ENCODE peak calls at places on chromosomes 6 and 20, in four cellular contexts. One of them, this sample, is unnamed.
A peak's percentile ranks its signal among the peaks of the same experiment; 100 is the strongest.

GRCh38 chr6:100171533-100172321 is 177.7 kb upstream of the MCHR2 start:
- DNase-seq in progenitor cell of endocrine pancreas: no peak
- DNase-seq in sigmoid colon: no peak
- DNase-seq in lower lobe of right lung: no peak
- DNase-seq in this sample: no peak

GRCh38 chr20:20373046-20373706 is 5.3 kb downstream of the INSM1 start:
- DNase-seq in lower lobe of right lung: no peak
- DNase-seq in progenitor cell of endocrine pancreas: no peak
- DNase-seq in sigmoid colon: no peak
- DNase-seq in this sample: no peak

GRCh38 chr6:69827491-69827890 is 30.7 kb upstream of the LMBRD1 start:
- DNase-seq in progenitor cell of endocrine pancreas: no peak
- DNase-seq in lower lobe of right lung: no peak
- DNase-seq in sigmoid colon: no peak
- DNase-seq in this sample: no peak

GRCh38 chr20:37359836-37360235 is 13.9 kb downstream of the SRC start:
- DNase-seq in progenitor cell of endocrine pancreas: no peak
- DNase-seq in sigmoid colon: no peak
- DNase-seq in lower lobe of right lung: no peak
- DNase-seq in this sample: no peak

GRCh38 chr6:33991610-33992009 is 154.3 kb downstream of the GRM4 start:
- DNase-seq in sigmoid colon: no peak
- DNase-seq in progenitor cell of endocrine pancreas: no peak
- DNase-seq in lower lobe of right lung: no peak
- DNase-seq in this sample: no peak

GRCh38 chr6:166942393-166943168 is 13.8 kb downstream of the RNASET2 start:
- DNase-seq in sigmoid colon: no peak
- DNase-seq in lower lobe of right lung: peak; percentile 62
- DNase-seq in progenitor cell of endocrine pancreas: no peak
- DNase-seq in this sample: no peak

GRCh38 chr6:4291453-4292403 is 156.4 kb upstream of the ECI2 start:
- DNase-seq in lower lobe of right lung: no peak
- DNase-seq in sigmoid colon: no peak
- DNase-seq in progenitor cell of endocrine pancreas: no peak
- DNase-seq in this sample: no peak

GRCh38 chr20:57092112-57092899 is 174.1 kb downstream of the BMP7 start:
- DNase-seq in lower lobe of right lung: peak; percentile 69
- DNase-seq in progenitor cell of endocrine pancreas: peak; percentile 67
- DNase-seq in sigmoid colon: peak; percentile 77
- DNase-seq in this sample: no peak

DNA sequence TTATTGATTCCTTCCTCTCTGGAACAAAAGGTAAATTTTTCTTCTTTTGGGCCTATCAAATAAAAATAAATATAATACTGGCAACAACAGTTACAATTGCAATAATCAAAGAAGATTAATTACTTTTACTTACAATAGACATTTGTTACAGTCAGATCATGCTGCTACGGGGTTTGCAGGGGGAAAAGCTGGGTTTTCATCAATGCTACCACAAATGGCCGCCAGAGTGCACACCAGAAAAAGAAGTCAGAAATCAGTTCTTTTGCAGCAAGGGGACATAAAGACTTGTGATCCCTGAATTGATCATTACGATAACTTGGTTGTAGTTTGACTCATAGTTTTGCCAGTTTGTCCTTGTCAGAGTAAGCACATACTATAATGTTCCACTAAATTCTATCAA is 714.5 kb upstream of the EYS start:
- DNase-seq in lower lobe of right lung: no peak
- DNase-seq in sigmoid colon: no peak
- DNase-seq in progenitor cell of endocrine pancreas: no peak
- DNase-seq in this sample: no peak
- TF ChIP-seq CTCF in lower lobe of right lung: no peak
- TF ChIP-seq CTCF in sigmoid colon: no peak
- TF ChIP-seq CTCF in progenitor cell of endocrine pancreas: peak; percentile 57
- TF ChIP-seq CTCF in this sample: no peak

GRCh38 chr6:151440930-151441329 is 11.0 kb downstream of the RMND1 start:
- DNase-seq in progenitor cell of endocrine pancreas: no peak
- DNase-seq in lower lobe of right lung: no peak
- DNase-seq in sigmoid colon: no peak
- DNase-seq in this sample: no peak
- TF ChIP-seq CTCF in progenitor cell of endocrine pancreas: peak; percentile 38
- TF ChIP-seq CTCF in lower lobe of right lung: peak; percentile 37
- TF ChIP-seq CTCF in sigmoid colon: no peak
- TF ChIP-seq CTCF in this sample: peak; percentile 64

DNA sequence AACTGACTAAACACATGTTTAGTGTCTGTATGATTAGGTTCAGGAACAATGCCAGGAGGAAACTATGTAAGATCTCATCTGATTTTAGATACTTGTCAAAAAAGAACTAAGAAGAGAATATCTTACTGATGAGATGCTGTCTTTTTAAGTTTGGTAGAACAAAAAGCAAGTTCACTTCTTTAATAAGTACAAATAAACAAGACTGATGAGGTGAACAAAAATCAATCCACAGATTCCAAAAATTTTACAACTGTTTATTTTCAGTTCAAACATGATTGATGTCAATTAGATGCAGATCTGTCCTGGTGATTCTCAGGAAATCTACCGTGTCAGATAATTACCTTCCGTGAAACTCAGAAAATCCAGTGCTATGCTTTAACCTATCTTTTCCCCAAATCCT is 24.9 kb downstream of the EPHA7 start:
- DNase-seq in sigmoid colon: no peak
- DNase-seq in lower lobe of right lung: no peak
- DNase-seq in progenitor cell of endocrine pancreas: no peak
- DNase-seq in this sample: no peak
- TF ChIP-seq CTCF in sigmoid colon: no peak
- TF ChIP-seq CTCF in lower lobe of right lung: no peak
- TF ChIP-seq CTCF in progenitor cell of endocrine pancreas: no peak
- TF ChIP-seq CTCF in this sample: no peak

DNA sequence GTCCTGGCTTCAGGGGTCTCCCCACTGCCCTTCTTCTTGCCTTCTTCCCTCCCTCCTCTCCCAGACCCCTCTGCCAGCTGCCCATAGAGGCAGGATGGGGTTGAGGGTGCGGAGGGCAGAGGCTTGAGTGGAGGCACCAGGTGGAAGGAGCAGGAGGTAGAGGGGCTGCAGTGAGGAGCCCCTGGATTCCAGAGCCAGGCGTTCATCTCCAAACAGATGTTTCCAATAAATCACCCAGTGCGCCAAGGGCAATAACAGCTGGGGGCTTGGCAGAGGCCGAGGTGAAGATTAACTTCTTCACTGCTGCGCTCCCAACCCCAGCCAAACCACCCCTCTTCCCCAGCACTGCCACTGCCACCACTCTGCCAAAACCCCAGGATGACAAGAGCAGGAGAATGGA is 10.7 kb downstream of the MDFI start:
- DNase-seq in progenitor cell of endocrine pancreas: no peak
- DNase-seq in lower lobe of right lung: peak; percentile 12
- DNase-seq in sigmoid colon: no peak
- DNase-seq in this sample: no peak
- TF ChIP-seq CTCF in progenitor cell of endocrine pancreas: no peak
- TF ChIP-seq CTCF in lower lobe of right lung: no peak
- TF ChIP-seq CTCF in sigmoid colon: no peak
- TF ChIP-seq CTCF in this sample: no peak

GRCh38 chr6:104896914-104897313 is 37.2 kb upstream of the HACE1 start:
- DNase-seq in sigmoid colon: no peak
- DNase-seq in progenitor cell of endocrine pancreas: no peak
- DNase-seq in lower lobe of right lung: no peak
- DNase-seq in this sample: no peak
- TF ChIP-seq CTCF in sigmoid colon: no peak
- TF ChIP-seq CTCF in progenitor cell of endocrine pancreas: peak; percentile 32
- TF ChIP-seq CTCF in lower lobe of right lung: no peak
- TF ChIP-seq CTCF in this sample: no peak

This sample was measured in CD14-positive monocyte.